ENCODE peak calls at places on chromosome 18, in nine cellular contexts. One of them, this sample, is unnamed.

GRCh38 chr18:5155907-5156287 is 41.2 kb downstream of the AKAIN1 start:
- DNase-seq in cerebellum: no peak
- DNase-seq in caudate nucleus: no peak
- DNase-seq in HEK293T: no peak
- DNase-seq in anterior cingulate cortex: no peak
- DNase-seq in EL: no peak
- DNase-seq in uterus: no peak
- DNase-seq in neuronal stem cell: no peak
- DNase-seq in MCF 10A: no peak
- DNase-seq in this sample: no peak

GRCh38 chr18:76428396-76429261 is 66.4 kb downstream of the ZNF516 start:
- DNase-seq in HEK293T: no peak
- DNase-seq in uterus: peak
- DNase-seq in neuronal stem cell: no peak
- DNase-seq in MCF 10A: no peak
- DNase-seq in EL: peak
- DNase-seq in cerebellum: no peak
- DNase-seq in anterior cingulate cortex: no peak
- DNase-seq in caudate nucleus: no peak
- DNase-seq in this sample: no peak

GRCh38 chr18:45423664-45424063 is 191.6 kb upstream of the SLC14A2 start:
- DNase-seq in anterior cingulate cortex: no peak
- DNase-seq in cerebellum: no peak
- DNase-seq in uterus: no peak
- DNase-seq in MCF 10A: no peak
- DNase-seq in caudate nucleus: no peak
- DNase-seq in HEK293T: no peak
- DNase-seq in neuronal stem cell: no peak
- DNase-seq in EL: no peak
- DNase-seq in this sample: no peak

GRCh38 chr18:69469444-69469919 is 68.8 kb downstream of the DOK6 start:
- DNase-seq in HEK293T: peak
- DNase-seq in uterus: no peak
- DNase-seq in cerebellum: no peak
- DNase-seq in EL: peak
- DNase-seq in anterior cingulate cortex: no peak
- DNase-seq in MCF 10A: peak
- DNase-seq in caudate nucleus: no peak
- DNase-seq in neuronal stem cell: no peak
- DNase-seq in this sample: peak

GRCh38 chr18:75250471-75250821 is 39.8 kb downstream of the TSHZ1 start:
- DNase-seq in EL: peak
- DNase-seq in MCF 10A: no peak
- DNase-seq in caudate nucleus: no peak
- DNase-seq in uterus: no peak
- DNase-seq in HEK293T: no peak
- DNase-seq in anterior cingulate cortex: no peak
- DNase-seq in cerebellum: no peak
- DNase-seq in neuronal stem cell: no peak
- DNase-seq in this sample: no peak

GRCh38 chr18:75213610-75214009 is 3.0 kb downstream of the TSHZ1 start:
- DNase-seq in EL: peak
- DNase-seq in cerebellum: no peak
- DNase-seq in MCF 10A: peak
- DNase-seq in neuronal stem cell: no peak
- DNase-seq in anterior cingulate cortex: no peak
- DNase-seq in HEK293T: no peak
- DNase-seq in caudate nucleus: no peak
- DNase-seq in uterus: no peak
- DNase-seq in this sample: no peak

GRCh38 chr18:31504455-31505147 is 6.6 kb downstream of the DSG2 start:
- DNase-seq in cerebellum: no peak
- DNase-seq in EL: no peak
- DNase-seq in HEK293T: no peak
- DNase-seq in MCF 10A: no peak
- DNase-seq in neuronal stem cell: no peak
- DNase-seq in caudate nucleus: no peak
- DNase-seq in anterior cingulate cortex: no peak
- DNase-seq in uterus: no peak
- DNase-seq in this sample: no peak

GRCh38 chr18:64712035-64712434 is 563.1 kb upstream of the LINC00305 start:
- DNase-seq in MCF 10A: no peak
- DNase-seq in cerebellum: no peak
- DNase-seq in HEK293T: no peak
- DNase-seq in anterior cingulate cortex: no peak
- DNase-seq in caudate nucleus: no peak
- DNase-seq in uterus: no peak
- DNase-seq in neuronal stem cell: no peak
- DNase-seq in EL: no peak
- DNase-seq in this sample: no peak

GRCh38 chr18:30709598-30709997 is 332.9 kb downstream of the DSC3 start:
- DNase-seq in cerebellum: no peak
- DNase-seq in caudate nucleus: no peak
- DNase-seq in MCF 10A: peak
- DNase-seq in anterior cingulate cortex: no peak
- DNase-seq in neuronal stem cell: no peak
- DNase-seq in EL: no peak
- DNase-seq in HEK293T: no peak
- DNase-seq in uterus: no peak
- DNase-seq in this sample: no peak

GRCh38 chr18:13284330-13285027 is 65.9 kb downstream of the LDLRAD4 start:
- DNase-seq in MCF 10A: no peak
- DNase-seq in neuronal stem cell: no peak
- DNase-seq in cerebellum: peak
- DNase-seq in caudate nucleus: no peak
- DNase-seq in uterus: no peak
- DNase-seq in HEK293T: no peak
- DNase-seq in EL: no peak
- DNase-seq in anterior cingulate cortex: no peak
- DNase-seq in this sample: no peak